ENCODE peak calls at places on chromosome 1, in eight cellular contexts. One of them, this sample, is unnamed.
A peak's percentile ranks its signal among the peaks of the same experiment; 100 is the strongest.

GRCh38 chr1:218537131-218537904 is 192.2 kb downstream of the TGFB2 start:
- DNase-seq in heart right ventricle: no peak
- DNase-seq in fibroblast of lung: peak; percentile 83
- DNase-seq in upper lobe of right lung: no peak
- DNase-seq in substantia nigra: no peak
- DNase-seq in Panc1: no peak
- DNase-seq in stomach: no peak
- DNase-seq in brain microvascular endothelial cell: no peak
- DNase-seq in this sample: no peak

GRCh38 chr1:24575905-24576587 is 20.2 kb downstream of the NCMAP start:
- DNase-seq in heart right ventricle: no peak
- DNase-seq in fibroblast of lung: no peak
- DNase-seq in upper lobe of right lung: peak; percentile 75
- DNase-seq in substantia nigra: peak; percentile 16
- DNase-seq in Panc1: no peak
- DNase-seq in stomach: peak; percentile 76
- DNase-seq in brain microvascular endothelial cell: no peak
- DNase-seq in this sample: no peak

GRCh38 chr1:93109578-93109977 is 30.5 kb downstream of the MTF2 start:
- DNase-seq in heart right ventricle: no peak
- DNase-seq in fibroblast of lung: no peak
- DNase-seq in upper lobe of right lung: no peak
- DNase-seq in substantia nigra: no peak
- DNase-seq in Panc1: no peak
- DNase-seq in stomach: no peak
- DNase-seq in brain microvascular endothelial cell: no peak
- DNase-seq in this sample: no peak

GRCh38 chr1:111192643-111193519 is 7.6 kb downstream of the DENND2D start:
- DNase-seq in heart right ventricle: no peak
- DNase-seq in fibroblast of lung: no peak
- DNase-seq in upper lobe of right lung: no peak
- DNase-seq in substantia nigra: no peak
- DNase-seq in Panc1: no peak
- DNase-seq in stomach: no peak
- DNase-seq in brain microvascular endothelial cell: no peak
- DNase-seq in this sample: no peak

GRCh38 chr1:109398343-109399225 is 866 bp upstream of the SORT1 start:
- DNase-seq in heart right ventricle: no peak
- DNase-seq in fibroblast of lung: no peak
- DNase-seq in upper lobe of right lung: no peak
- DNase-seq in substantia nigra: no peak
- DNase-seq in Panc1: no peak
- DNase-seq in stomach: no peak
- DNase-seq in brain microvascular endothelial cell: no peak
- DNase-seq in this sample: no peak

GRCh38 chr1:182301026-182301436 is 90.6 kb downstream of the GLUL start:
- DNase-seq in heart right ventricle: no peak
- DNase-seq in fibroblast of lung: no peak
- DNase-seq in upper lobe of right lung: no peak
- DNase-seq in substantia nigra: no peak
- DNase-seq in Panc1: no peak
- DNase-seq in stomach: no peak
- DNase-seq in brain microvascular endothelial cell: no peak
- DNase-seq in this sample: no peak

GRCh38 chr1:48469616-48470500 is 2.1 kb downstream of the SPATA6 start:
- DNase-seq in heart right ventricle: peak; percentile 49
- DNase-seq in fibroblast of lung: peak; percentile 88
- DNase-seq in upper lobe of right lung: peak; percentile 73
- DNase-seq in substantia nigra: peak; percentile 20
- DNase-seq in Panc1: peak; percentile 13
- DNase-seq in stomach: peak; percentile 71
- DNase-seq in brain microvascular endothelial cell: peak; percentile 60
- DNase-seq in this sample: peak; percentile 67

GRCh38 chr1:62377043-62377562 is 57.9 kb upstream of the KANK4 start:
- DNase-seq in heart right ventricle: no peak
- DNase-seq in fibroblast of lung: no peak
- DNase-seq in upper lobe of right lung: no peak
- DNase-seq in substantia nigra: no peak
- DNase-seq in Panc1: no peak
- DNase-seq in stomach: no peak
- DNase-seq in brain microvascular endothelial cell: no peak
- DNase-seq in this sample: no peak

GRCh38 chr1:201348211-201348566 is 29.3 kb downstream of the TNNT2 start:
- DNase-seq in heart right ventricle: no peak
- DNase-seq in fibroblast of lung: peak; percentile 60
- DNase-seq in upper lobe of right lung: peak; percentile 67
- DNase-seq in substantia nigra: no peak
- DNase-seq in Panc1: no peak
- DNase-seq in stomach: peak; percentile 50
- DNase-seq in brain microvascular endothelial cell: peak; percentile 45
- DNase-seq in this sample: peak; percentile 84

DNA sequence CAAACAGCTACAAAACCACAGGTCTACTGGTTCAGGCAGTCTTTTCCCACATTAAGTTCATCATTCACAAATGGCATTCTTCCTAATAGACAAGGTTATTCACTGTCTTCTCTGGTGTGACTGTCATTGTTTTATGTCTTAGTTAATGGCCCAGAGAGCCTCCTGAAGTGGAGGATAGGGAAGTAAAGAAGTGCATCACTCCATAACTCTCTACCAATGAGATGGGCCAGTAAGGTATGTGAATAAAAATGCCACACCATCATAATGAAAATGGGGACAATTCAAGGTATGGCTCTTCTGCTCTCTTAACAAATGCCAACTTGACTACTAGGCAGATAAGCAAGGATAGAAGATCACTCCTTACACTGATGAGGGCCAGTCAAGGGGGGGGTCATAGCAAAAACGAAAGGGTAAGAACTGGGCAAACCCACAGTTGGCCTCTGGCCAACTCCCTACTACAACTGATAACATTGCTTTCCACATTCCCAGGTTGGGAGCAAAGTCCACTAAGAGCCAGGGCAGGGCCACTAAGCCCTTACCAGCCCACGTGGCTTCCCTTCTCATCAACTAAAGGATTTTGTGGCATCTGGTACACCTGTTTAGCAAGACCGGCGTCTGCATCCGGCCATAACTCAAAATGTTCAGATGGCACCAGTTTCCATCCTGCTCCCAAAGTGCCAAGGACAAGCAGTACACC is 10.0 kb downstream of the PABPC4 start:
- DNase-seq in heart right ventricle: no peak
- DNase-seq in fibroblast of lung: no peak
- DNase-seq in upper lobe of right lung: no peak
- DNase-seq in substantia nigra: no peak
- DNase-seq in Panc1: no peak
- DNase-seq in stomach: peak; percentile 90
- DNase-seq in brain microvascular endothelial cell: no peak
- DNase-seq in this sample: no peak
- H3K27ac ChIP-seq in heart right ventricle: no peak overlapping the region
- H3K27ac ChIP-seq in fibroblast of lung: no peak overlapping the region
- H3K27ac ChIP-seq in upper lobe of right lung: no peak overlapping the region
- H3K27ac ChIP-seq in substantia nigra: no peak overlapping the region
- H3K27ac ChIP-seq in Panc1: no peak overlapping the region
- H3K27ac ChIP-seq in stomach: peak overlapping the region; percentile 16
- H3K27ac ChIP-seq in brain microvascular endothelial cell: no peak overlapping the region
- H3K27ac ChIP-seq in this sample: no peak overlapping the region

GRCh38 chr1:3871451-3871805 is 14.2 kb downstream of the DFFB start:
- DNase-seq in heart right ventricle: no peak
- DNase-seq in fibroblast of lung: no peak
- DNase-seq in upper lobe of right lung: no peak
- DNase-seq in substantia nigra: no peak
- DNase-seq in Panc1: no peak
- DNase-seq in stomach: no peak
- DNase-seq in brain microvascular endothelial cell: no peak
- DNase-seq in this sample: no peak
- H3K27ac ChIP-seq in heart right ventricle: no peak overlapping the region
- H3K27ac ChIP-seq in fibroblast of lung: no peak overlapping the region
- H3K27ac ChIP-seq in upper lobe of right lung: no peak overlapping the region
- H3K27ac ChIP-seq in substantia nigra: no peak overlapping the region
- H3K27ac ChIP-seq in Panc1: no peak overlapping the region
- H3K27ac ChIP-seq in stomach: no peak overlapping the region
- H3K27ac ChIP-seq in brain microvascular endothelial cell: no peak overlapping the region
- H3K27ac ChIP-seq in this sample: no peak overlapping the region

DNA sequence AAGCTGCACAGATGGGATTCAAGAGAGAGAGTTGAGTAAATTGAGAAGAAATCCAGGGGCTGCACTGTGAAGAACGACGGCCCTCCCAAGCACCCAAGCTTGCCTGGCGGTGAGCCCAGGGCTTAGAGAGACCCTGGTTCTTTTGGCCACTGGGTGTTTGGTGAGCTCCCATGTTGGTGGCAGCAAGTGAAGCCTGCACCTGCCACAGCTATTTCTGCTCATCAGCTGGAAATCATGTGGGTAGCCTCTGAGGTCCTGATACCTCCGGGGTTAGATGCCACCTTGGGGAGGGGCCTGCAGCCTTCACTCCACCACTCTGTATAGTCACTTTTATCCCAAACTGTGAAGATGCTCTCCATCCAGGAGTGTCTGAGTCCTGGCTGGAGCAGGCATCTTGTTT is 6.1 kb upstream of the BTG2 start:
- DNase-seq in heart right ventricle: no peak
- DNase-seq in fibroblast of lung: no peak
- DNase-seq in upper lobe of right lung: peak; percentile 38
- DNase-seq in substantia nigra: no peak
- DNase-seq in Panc1: no peak
- DNase-seq in stomach: no peak
- DNase-seq in brain microvascular endothelial cell: no peak
- DNase-seq in this sample: peak; percentile 94
- H3K27ac ChIP-seq in heart right ventricle: no peak overlapping the region
- H3K27ac ChIP-seq in fibroblast of lung: no peak overlapping the region
- H3K27ac ChIP-seq in upper lobe of right lung: no peak overlapping the region
- H3K27ac ChIP-seq in substantia nigra: no peak overlapping the region
- H3K27ac ChIP-seq in Panc1: no peak overlapping the region
- H3K27ac ChIP-seq in stomach: no peak overlapping the region
- H3K27ac ChIP-seq in brain microvascular endothelial cell: no peak overlapping the region
- H3K27ac ChIP-seq in this sample: peak overlapping the region; percentile 99

DNA sequence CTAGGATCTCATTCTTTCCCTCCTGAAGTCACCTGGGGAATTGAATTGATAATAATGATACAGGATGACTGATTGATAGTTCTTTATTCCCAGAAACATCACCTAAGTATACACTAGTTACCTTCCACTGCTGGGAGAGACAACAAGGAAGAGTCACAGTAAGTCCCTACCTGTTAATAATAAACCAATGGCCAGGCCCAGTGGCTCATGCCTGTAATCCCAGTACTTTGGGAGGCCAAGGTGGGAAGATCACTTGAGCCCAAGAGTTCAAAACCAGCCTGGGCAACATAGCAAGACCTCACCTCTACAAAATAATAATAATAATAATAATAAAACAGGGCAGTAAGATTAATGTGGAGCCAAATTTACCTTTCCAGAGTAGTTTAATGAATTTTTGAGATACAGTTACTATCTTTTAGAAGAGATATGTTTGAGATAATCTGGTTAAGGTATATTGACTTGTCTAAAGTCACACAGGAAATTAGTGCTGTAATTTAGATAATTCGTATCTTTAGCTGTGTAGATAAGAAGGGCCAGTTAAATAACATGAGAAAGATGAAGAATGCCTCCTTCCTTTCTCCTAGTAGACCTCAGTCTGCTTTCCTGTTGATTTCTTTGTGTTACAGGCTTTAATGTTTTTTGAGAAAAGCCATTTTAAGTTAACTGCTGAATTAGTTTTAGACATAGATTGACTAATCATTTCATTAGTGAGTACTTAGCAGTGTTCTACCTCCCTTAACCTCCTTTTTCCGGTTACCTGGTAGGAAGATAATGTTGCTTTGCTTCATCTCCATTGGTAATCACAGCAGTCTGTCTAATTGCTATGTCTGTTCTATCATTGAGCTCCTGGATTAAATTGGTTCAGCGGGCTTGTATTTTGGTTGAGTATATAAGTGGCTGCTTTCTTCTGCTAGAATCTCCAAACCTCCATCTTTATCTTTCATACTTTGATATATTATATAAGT is 22.0 kb downstream of the SMAP2 start:
- DNase-seq in heart right ventricle: no peak
- DNase-seq in fibroblast of lung: no peak
- DNase-seq in upper lobe of right lung: no peak
- DNase-seq in substantia nigra: no peak
- DNase-seq in Panc1: no peak
- DNase-seq in stomach: no peak
- DNase-seq in brain microvascular endothelial cell: no peak
- DNase-seq in this sample: no peak
- H3K27ac ChIP-seq in heart right ventricle: no peak overlapping the region
- H3K27ac ChIP-seq in fibroblast of lung: no peak overlapping the region
- H3K27ac ChIP-seq in upper lobe of right lung: peak overlapping the region; percentile 71
- H3K27ac ChIP-seq in substantia nigra: peak overlapping the region; percentile 63
- H3K27ac ChIP-seq in Panc1: no peak overlapping the region
- H3K27ac ChIP-seq in stomach: peak overlapping the region; percentile 99
- H3K27ac ChIP-seq in brain microvascular endothelial cell: peak overlapping the region; percentile 52
- H3K27ac ChIP-seq in this sample: no peak overlapping the region

GRCh38 chr1:226480459-226480858 is 68.1 kb upstream of the STUM start:
- DNase-seq in heart right ventricle: no peak
- DNase-seq in fibroblast of lung: no peak
- DNase-seq in upper lobe of right lung: no peak
- DNase-seq in substantia nigra: no peak
- DNase-seq in Panc1: no peak
- DNase-seq in stomach: peak; percentile 5
- DNase-seq in brain microvascular endothelial cell: no peak
- DNase-seq in this sample: no peak
- H3K27ac ChIP-seq in heart right ventricle: no peak overlapping the region
- H3K27ac ChIP-seq in fibroblast of lung: no peak overlapping the region
- H3K27ac ChIP-seq in upper lobe of right lung: no peak overlapping the region
- H3K27ac ChIP-seq in substantia nigra: no peak overlapping the region
- H3K27ac ChIP-seq in Panc1: no peak overlapping the region
- H3K27ac ChIP-seq in stomach: no peak overlapping the region
- H3K27ac ChIP-seq in brain microvascular endothelial cell: no peak overlapping the region
- H3K27ac ChIP-seq in this sample: no peak overlapping the region

DNA sequence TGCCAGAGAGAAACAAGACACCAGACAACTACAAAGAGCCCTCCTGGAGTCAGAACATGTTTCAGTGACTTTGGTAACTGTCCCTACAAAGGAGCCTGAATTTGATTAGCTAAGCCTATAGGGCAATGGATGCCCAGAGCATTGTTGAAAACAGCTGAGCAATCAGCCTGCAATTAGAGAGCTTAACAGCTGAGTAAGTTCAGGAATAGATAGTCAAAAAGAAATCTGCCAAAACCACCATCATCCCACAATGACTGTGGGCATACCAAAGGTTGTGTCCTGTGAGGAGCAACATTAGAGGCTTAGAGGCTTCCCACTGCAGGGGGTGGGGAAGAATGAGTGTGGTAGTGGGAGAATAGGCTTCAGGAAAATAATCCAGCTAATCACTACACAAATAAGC is 32.1 kb downstream of the SH3BP5L start:
- DNase-seq in heart right ventricle: no peak
- DNase-seq in fibroblast of lung: no peak
- DNase-seq in upper lobe of right lung: no peak
- DNase-seq in substantia nigra: no peak
- DNase-seq in Panc1: no peak
- DNase-seq in stomach: no peak
- DNase-seq in brain microvascular endothelial cell: no peak
- DNase-seq in this sample: no peak
- H3K27ac ChIP-seq in heart right ventricle: no peak overlapping the region
- H3K27ac ChIP-seq in fibroblast of lung: no peak overlapping the region
- H3K27ac ChIP-seq in upper lobe of right lung: no peak overlapping the region
- H3K27ac ChIP-seq in substantia nigra: no peak overlapping the region
- H3K27ac ChIP-seq in Panc1: no peak overlapping the region
- H3K27ac ChIP-seq in stomach: no peak overlapping the region
- H3K27ac ChIP-seq in brain microvascular endothelial cell: no peak overlapping the region
- H3K27ac ChIP-seq in this sample: no peak overlapping the region